ENCODE peak calls at places on chromosome 13, in nine cellular contexts. T is activated naive CD4-positive, alpha-beta T cell; Y is AG20443; F is glomerular endothelial cell; K is Daoy; X is CD4-positive, alpha-beta T cell; D is activated CD4-positive, alpha-beta T cell treated with anti-CD3 and anti-CD28 coated beads for 48 hours; L is cerebellum; O is A549. W is an unnamed sample.

GRCh38 chr13:38914070-38914469 is 76.6 kb downstream of the STOML3 start:
- DNase-seq in T (no peak), Y (no peak), F (no peak), K (no peak), X (no peak), D (no peak), L (no peak), O (no peak), W (no peak)

GRCh38 chr13:111278711-111279110 is 41.7 kb upstream of the TEX29 start:
- DNase-seq in T (no peak), Y (no peak), F (no peak), K (no peak), X (no peak), D (no peak), L (no peak), O (no peak), W (no peak)

GRCh38 chr13:76286178-76286577 is 600.0 kb downstream of the KCTD12 start:
- DNase-seq in T (no peak), Y (peak), F (no peak), K (no peak), X (no peak), D (no peak), L (no peak), O (no peak), W (no peak)

GRCh38 chr13:36533806-36534205 is 101.5 kb downstream of the CCNA1 start:
- DNase-seq in T (no peak), Y (no peak), F (peak), K (no peak), X (no peak), D (no peak), L (no peak), O (no peak), W (no peak)

GRCh38 chr13:19984430-19985218 is 26.1 kb downstream of the ZMYM2 start:
- DNase-seq in T (no peak), Y (peak), F (no peak), K (peak), X (no peak), D (no peak), L (peak), O (peak), W (peak)

GRCh38 chr13:91232716-91233115 is 114.8 kb upstream of the MIR17HG start:
- DNase-seq in T (no peak), Y (no peak), F (no peak), K (no peak), X (no peak), D (no peak), L (no peak), O (no peak), W (no peak)

GRCh38 chr13:75787249-75787940 is 151.3 kb downstream of the LMO7 start:
- DNase-seq in T (no peak), Y (peak), F (no peak), K (peak), X (no peak), D (no peak), L (no peak), O (peak), W (no peak)

GRCh38 chr13:95349267-95349666 is 48.0 kb upstream of the ABCC4 start:
- DNase-seq in T (no peak), Y (no peak), F (no peak), K (peak), X (no peak), D (no peak), L (no peak), O (peak), W (peak)

GRCh38 chr13:105177265-105177900 is 1358.1 kb downstream of the EFNB2 start:
- DNase-seq in T (no peak), Y (no peak), F (no peak), K (no peak), X (no peak), D (no peak), L (no peak), O (no peak), W (no peak)

GRCh38 chr13:43720780-43721397 is 65.9 kb downstream of the ENOX1 start:
- DNase-seq in T (no peak), Y (no peak), F (no peak), K (no peak), X (no peak), D (no peak), L (no peak), O (peak), W (no peak)

GRCh38 chr13:49444517-49445395 is 682 bp downstream of the SETDB2 start:
- DNase-seq in T (no peak), Y (peak), F (no peak), K (peak), X (peak), D (peak), L (peak), O (peak), W (no peak)

GRCh38 chr13:111898956-111899713 is 167.8 kb upstream of the SOX1 start:
- DNase-seq in T (no peak), Y (no peak), F (no peak), K (no peak), X (no peak), D (no peak), L (no peak), O (no peak), W (no peak)

GRCh38 chr13:36445278-36445677 is 13.0 kb downstream of the CCNA1 start:
- DNase-seq in T (no peak), Y (no peak), F (no peak), K (no peak), X (no peak), D (no peak), L (no peak), O (no peak), W (no peak)

GRCh38 chr13:92074658-92075057 is 676.2 kb downstream of the GPC5 start:
- DNase-seq in T (no peak), Y (no peak), F (no peak), K (no peak), X (no peak), D (no peak), L (no peak), O (peak), W (peak)

GRCh38 chr13:53020764-53021332 is 7.8 kb upstream of the OLFM4 start:
- DNase-seq in T (no peak), Y (no peak), F (no peak), K (no peak), X (no peak), D (no peak), L (no peak), O (no peak), W (no peak)

GRCh38 chr13:95607363-95607762 is 37.1 kb downstream of the DZIP1 start:
- DNase-seq in T (no peak), Y (no peak), F (no peak), K (peak), X (no peak), D (no peak), L (no peak), O (peak), W (no peak)

GRCh38 chr13:113273856-113274590 is 23.0 kb upstream of the LAMP1 start:
- DNase-seq in T (no peak), Y (peak), F (no peak), K (peak), X (no peak), D (no peak), L (no peak), O (no peak), W (no peak)

GRCh38 chr13:110119943-110120905 is 186.7 kb downstream of the COL4A1 start:
- DNase-seq in T (no peak), Y (no peak), F (no peak), K (peak), X (no peak), D (no peak), L (no peak), O (peak), W (no peak)

GRCh38 chr13:78826312-78826711 is 167.4 kb upstream of the OBI1 start:
- DNase-seq in T (no peak), Y (no peak), F (no peak), K (no peak), X (no peak), D (no peak), L (no peak), O (no peak), W (no peak)

GRCh38 chr13:110130431-110130830 is 176.5 kb downstream of the COL4A1 start:
- DNase-seq in T (no peak), Y (no peak), F (no peak), K (no peak), X (no peak), D (no peak), L (no peak), O (no peak), W (no peak)

GRCh38 chr13:78147905-78148304 is 229.3 kb upstream of the EDNRB start:
- DNase-seq in T (no peak), Y (peak), F (peak), K (peak), X (no peak), D (no peak), L (no peak), O (peak), W (no peak)

GRCh38 chr13:113647351-113648217 is 10.4 kb downstream of the ATP4B start:
- DNase-seq in T (no peak), Y (no peak), F (no peak), K (peak), X (no peak), D (no peak), L (peak), O (peak), W (no peak)

GRCh38 chr13:51683537-51684050 is 99.3 kb downstream of the WDFY2 start:
- DNase-seq in T (no peak), Y (no peak), F (no peak), K (no peak), X (no peak), D (no peak), L (no peak), O (no peak), W (no peak)

GRCh38 chr13:112144616-112145220 is 77.8 kb downstream of the SOX1 start:
- DNase-seq in T (no peak), Y (no peak), F (no peak), K (peak), X (no peak), D (no peak), L (no peak), O (no peak), W (no peak)

GRCh38 chr13:39765801-39766463 is 110.5 kb downstream of the COG6 start:
- DNase-seq in T (no peak), Y (peak), F (no peak), K (peak), X (no peak), D (peak), L (peak), O (peak), W (no peak)

GRCh38 chr13:111211789-111212516 is 96.8 kb downstream of the ARHGEF7 start:
- DNase-seq in T (no peak), Y (no peak), F (no peak), K (no peak), X (no peak), D (no peak), L (no peak), O (no peak), W (no peak)

GRCh38 chr13:42477588-42478190 is 96.3 kb upstream of the TNFSF11 start:
- DNase-seq in T (no peak), Y (no peak), F (no peak), K (peak), X (no peak), D (no peak), L (no peak), O (no peak), W (no peak)

GRCh38 chr13:71285700-71286099 is 581.3 kb downstream of the DACH1 start:
- DNase-seq in T (no peak), Y (no peak), F (no peak), K (no peak), X (no peak), D (peak), L (peak), O (no peak), W (no peak)

GRCh38 chr13:85277753-85278152 is 521.5 kb downstream of the SLITRK6 start:
- DNase-seq in T (no peak), Y (no peak), F (peak), K (peak), X (no peak), D (no peak), L (no peak), O (peak), W (no peak)

GRCh38 chr13:77896977-77897376 is 21.7 kb downstream of the EDNRB start:
- DNase-seq in T (no peak), Y (no peak), F (no peak), K (no peak), X (no peak), D (no peak), L (no peak), O (no peak), W (no peak)

GRCh38 chr13:51895906-51896888 is 34.4 kb downstream of the CCDC70 start:
- DNase-seq in T (no peak), Y (peak), F (peak), K (peak), X (peak), D (peak), L (peak), O (peak), W (peak)

GRCh38 chr13:57128909-57129308 is 11.8 kb upstream of the PRR20A start:
- DNase-seq in T (no peak), Y (no peak), F (no peak), K (no peak), X (no peak), D (no peak), L (no peak), O (peak), W (no peak)

GRCh38 chr13:93298741-93299140 is 72.1 kb downstream of the GPC6 start:
- DNase-seq in T (no peak), Y (peak), F (no peak), K (no peak), X (no peak), D (no peak), L (no peak), O (no peak), W (no peak)